ENCODE peak calls at places on chromosomes 11 and 22, in nine cellular contexts. M is body of pancreas, T is epithelial cell of esophagus, L is pancreas, H is BJ, Y is SK-N-SH, O is bronchial epithelial cell, F is cardiac fibroblast, P is IMR-90. R is an unnamed sample.

GRCh38 chr11:80822248-80822647 is 1381.4 kb upstream of the TENM4 start:
- DNase-seq in M (no peak), L (no peak), O (no peak), T (no peak), Y (peak; percentile 1), F (no peak), H (no peak), P (no peak), R (no peak)

GRCh38 chr11:105719073-105719846 is 109.4 kb downstream of the GRIA4 start:
- DNase-seq in O (peak; percentile 87), Y (no peak), H (no peak), F (peak; percentile 26), P (peak; percentile 92), T (peak; percentile 78), L (no peak), M (no peak), R (peak; percentile 53)

GRCh38 chr22:44392446-44392921 is 79.7 kb upstream of the SHISAL1 start:
- DNase-seq in Y (no peak), O (peak; percentile 84), P (peak; percentile 11), F (no peak), T (peak; percentile 96), M (no peak), L (no peak), H (no peak), R (no peak)

GRCh38 chr11:100810666-100811065 is 123.6 kb downstream of the ARHGAP42 start:
- DNase-seq in F (no peak), T (no peak), Y (no peak), H (no peak), L (no peak), P (no peak), M (no peak), O (no peak), R (no peak)

GRCh38 chr11:47328449-47329390 is 23.8 kb downstream of the MYBPC3 start:
- DNase-seq in F (no peak), H (no peak), O (no peak), T (no peak), M (no peak), P (no peak), Y (no peak), L (no peak), R (peak; percentile 72)

GRCh38 chr22:21693999-21694341 is 28.2 kb downstream of the PPIL2 start:
- DNase-seq in P (no peak), F (no peak), M (no peak), H (no peak), L (no peak), Y (no peak), O (no peak), T (no peak), R (no peak)

GRCh38 chr22:46761539-46762237 is 762 bp upstream of the TBC1D22A start:
- DNase-seq in O (no peak), F (no peak), L (no peak), Y (no peak), M (no peak), H (no peak), T (no peak), P (peak; percentile 9), R (no peak)

GRCh38 chr11:108322666-108323065 is 99.8 kb downstream of the ATM start:
- DNase-seq in L (no peak), F (no peak), P (no peak), O (no peak), H (no peak), T (no peak), Y (no peak), M (no peak), R (no peak)

DNA sequence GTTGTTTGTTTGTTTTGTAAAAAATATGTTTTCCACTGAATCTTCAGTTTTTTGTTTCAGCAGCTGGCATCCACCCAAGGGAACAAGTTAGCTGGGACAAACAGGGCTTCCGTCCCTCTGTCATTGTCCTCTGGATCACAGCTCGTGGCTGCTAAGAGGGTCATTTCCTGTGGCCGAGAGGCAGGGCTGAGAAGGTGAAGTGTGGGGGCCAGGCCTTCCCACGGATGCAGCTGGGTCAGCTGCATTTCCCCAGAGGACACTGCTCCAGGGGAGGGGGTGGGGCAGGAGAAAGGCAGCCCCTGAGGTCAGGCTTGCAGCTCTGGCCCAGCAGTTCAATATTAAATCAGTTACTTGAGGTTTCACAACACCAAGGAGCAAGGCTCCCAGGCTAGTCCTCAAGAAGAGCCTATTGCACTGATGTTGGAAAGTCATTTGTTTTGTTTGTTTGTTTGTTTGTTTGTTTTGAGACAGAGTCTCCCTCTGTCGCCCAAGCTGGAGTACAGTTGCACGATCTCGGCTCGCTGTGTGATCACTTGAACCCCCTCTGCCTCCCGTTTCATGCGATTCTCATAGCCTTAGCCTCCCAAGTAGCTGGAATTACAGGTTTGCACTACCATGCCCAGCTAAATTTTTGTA is 34.4 kb upstream of the SMTN start:
- DNase-seq in L (no peak), P (peak; percentile 13), O (no peak), F (peak; percentile 70), M (peak; percentile 47), H (no peak), Y (peak; percentile 31), T (no peak), R (no peak)
- H3K4me3 ChIP-seq in L (no peak overlapping the region), P (no peak overlapping the region), O (no peak overlapping the region), F (no peak overlapping the region), M (no peak overlapping the region), H (no peak overlapping the region), Y (no peak overlapping the region), T (no peak overlapping the region), R (no peak overlapping the region)

DNA sequence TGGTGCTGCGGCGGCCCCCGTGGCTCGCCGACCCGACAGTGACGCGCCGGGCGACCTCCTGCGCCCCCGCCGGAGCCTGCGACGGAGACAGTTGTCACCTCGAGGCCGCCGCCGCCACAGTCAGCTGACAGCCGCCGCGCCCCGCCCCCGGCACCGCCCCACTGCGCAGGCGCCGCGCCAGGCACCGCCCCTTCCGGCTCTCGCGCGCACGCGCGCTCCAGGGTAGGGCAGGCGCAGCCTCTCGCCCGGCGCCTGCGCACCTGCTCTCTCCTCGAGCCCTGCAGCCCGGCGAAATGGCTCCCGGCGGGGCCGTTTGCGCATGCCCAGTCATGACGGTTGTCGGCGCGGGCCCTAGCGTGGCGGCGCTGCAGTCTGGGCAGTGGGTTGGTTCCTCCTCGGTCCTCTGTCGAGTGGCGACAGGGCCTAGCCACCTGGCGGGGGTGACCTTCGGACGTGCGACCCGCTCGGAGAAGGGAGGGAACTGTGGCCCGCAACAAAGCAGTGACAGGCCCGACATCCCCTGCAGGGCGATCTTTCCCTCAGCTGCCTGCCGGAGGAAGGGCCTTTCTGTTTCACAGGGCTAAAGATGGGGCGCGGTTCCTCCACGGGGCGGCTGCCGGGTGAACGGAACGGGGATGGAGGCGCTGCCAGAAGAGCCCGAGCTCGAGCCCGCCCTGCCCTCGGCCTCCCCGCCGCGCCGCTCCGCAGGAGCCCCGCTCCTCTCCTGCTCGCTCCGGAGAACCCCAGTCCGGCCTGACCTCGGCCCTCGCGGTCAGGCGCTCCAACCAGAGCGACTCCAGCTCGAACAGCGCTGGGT is at the start of gene TOLLIP:
- DNase-seq in H (peak; percentile 32), F (peak; percentile 90), O (peak; percentile 77), T (peak; percentile 90), L (peak; percentile 96), P (peak; percentile 87), M (peak; percentile 95), Y (peak; percentile 100), R (peak; percentile 96)
- TF ChIP-seq CTCF in H (peak; percentile 37), F (peak; percentile 5), O (peak; percentile 27), T (no peak), L (no peak), P (peak; percentile 33), M (no peak), Y (peak; percentile 31), R (peak; percentile 6)

DNA sequence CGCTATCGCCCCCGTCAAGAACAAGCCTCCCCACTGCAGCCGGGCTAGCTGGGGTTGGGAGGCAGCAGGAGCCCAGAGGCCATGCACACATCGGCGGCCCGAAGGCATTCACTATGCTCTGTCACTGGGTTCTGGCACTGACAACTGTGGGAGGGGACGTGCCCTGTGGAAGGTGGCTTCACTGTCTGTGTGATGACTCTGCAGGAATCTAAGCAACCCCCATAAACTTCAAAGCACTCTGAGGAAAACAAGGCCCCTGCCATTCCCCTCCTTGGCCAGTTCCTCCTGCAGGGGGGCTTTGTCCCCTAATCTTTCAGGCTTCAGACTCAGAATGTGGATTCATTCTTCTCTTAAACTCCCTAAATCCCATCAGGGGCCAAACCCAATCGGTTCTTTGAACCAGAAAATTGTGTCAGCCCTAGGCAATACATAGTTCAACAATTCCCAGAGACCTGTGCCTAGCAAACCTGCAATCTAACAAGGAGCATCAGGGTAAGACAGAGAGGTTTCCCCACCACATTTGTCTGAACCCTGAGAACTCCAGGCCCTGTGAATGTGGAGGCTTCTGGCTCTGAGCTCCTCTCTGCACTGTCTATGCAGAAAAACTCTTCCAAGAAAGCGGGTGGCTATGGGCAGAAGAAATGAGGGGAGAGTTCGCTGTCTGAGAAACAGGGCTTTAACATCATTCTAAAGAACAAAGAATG is 1477.2 kb downstream of the TBC1D22A start:
- DNase-seq in T (no peak), Y (no peak), M (no peak), F (no peak), L (no peak), O (no peak), H (no peak), P (no peak), R (no peak)
- H3K4me3 ChIP-seq in T (no peak overlapping the region), Y (no peak overlapping the region), M (no peak overlapping the region), F (no peak overlapping the region), L (no peak overlapping the region), O (no peak overlapping the region), H (no peak overlapping the region), P (no peak overlapping the region), R (no peak overlapping the region)

GRCh38 chr22:50245214-50246072 is 620 bp upstream of the TUBGCP6 start:
- DNase-seq in P (no peak), T (peak; percentile 48), O (no peak), Y (peak; percentile 86), F (no peak), H (no peak), M (no peak), L (no peak), R (no peak)

GRCh38 chr22:50246242-50247175 is 1.7 kb upstream of the TUBGCP6 start:
- DNase-seq in M (no peak), O (no peak), T (peak; percentile 26), P (no peak), Y (no peak), L (no peak), H (no peak), F (no peak), R (no peak)

GRCh38 chr22:50242406-50242949 is 2.3 kb downstream of the TUBGCP6 start:
- DNase-seq in F (no peak), P (no peak), M (no peak), H (no peak), T (no peak), Y (no peak), L (no peak), O (no peak), R (no peak)

GRCh38 chr22:50243704-50244419 is 961 bp downstream of the TUBGCP6 start:
- DNase-seq in P (peak; percentile 16), O (no peak), M (no peak), H (no peak), F (no peak), T (peak; percentile 17), Y (no peak), L (no peak), R (no peak)

DNA sequence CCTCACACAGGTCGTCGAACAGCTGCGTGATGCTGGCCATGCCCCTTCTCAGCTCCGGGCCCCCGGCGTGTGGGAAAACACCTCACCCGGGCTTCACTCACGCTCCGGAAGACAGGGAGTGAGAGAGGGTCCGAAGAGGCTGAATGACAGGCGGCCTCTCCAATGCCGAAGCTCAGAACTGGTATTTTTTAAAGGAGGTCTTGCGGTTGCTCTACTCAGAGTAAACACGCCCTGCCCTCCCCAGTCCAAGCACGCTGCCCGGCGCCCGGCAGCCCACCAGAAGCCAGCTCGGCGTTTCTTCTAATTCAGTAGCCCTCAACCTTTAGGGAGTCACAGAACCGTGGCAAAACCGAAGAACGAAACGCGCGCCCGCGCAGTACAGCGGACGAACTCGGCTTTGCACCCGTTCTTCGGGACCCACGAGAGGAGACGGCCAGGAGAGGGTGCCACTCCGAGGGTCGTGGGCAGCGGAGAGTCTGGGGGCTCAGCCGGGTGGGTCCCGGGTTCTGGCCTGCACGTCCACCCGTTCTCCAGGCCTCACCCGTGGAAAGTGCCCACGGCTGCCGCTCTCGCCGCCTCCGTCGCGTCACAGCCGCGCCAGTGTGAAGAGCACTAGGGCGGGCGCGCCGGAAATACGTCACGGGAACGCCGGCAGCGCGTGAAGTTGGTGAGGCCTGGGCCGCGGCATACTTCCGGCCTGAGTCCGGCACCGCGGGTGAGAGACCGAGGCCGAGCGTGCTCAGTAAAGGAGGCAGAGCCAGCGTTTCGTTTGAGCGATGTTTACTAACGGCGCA is at the start of gene TUBGCP6:
- DNase-seq in F (peak; percentile 92), O (peak; percentile 69), P (peak; percentile 91), M (peak; percentile 96), L (peak; percentile 94), Y (peak; percentile 94), H (no peak), T (peak; percentile 96), R (peak; percentile 94)
- TF ChIP-seq CTCF in F (peak; percentile 37), O (peak; percentile 26), P (no peak), M (peak; percentile 35), L (no peak), Y (peak; percentile 27), H (no peak), T (peak; percentile 26), R (peak; percentile 20)